ENCODE peak calls at places on chromosomes 7 and 10, in ten cellular contexts. R is thyroid gland; S is CD8-positive, alpha-beta memory T cell; X is gastrocnemius medialis; J is GM12878; E is PC-9; B is ovary; A is psoas muscle; O is GM23338; T is lower lobe of right lung. V is an unnamed sample.

GRCh38 chr10:33398796-33399195 is 64.3 kb upstream of the NRP1 start:
- DNase-seq in R (no peak), A (no peak), B (no peak), X (no peak), J (no peak), T (no peak), S (no peak), O (no peak), E (no peak), V (no peak)

GRCh38 chr10:88482220-88482619 is 100.9 kb downstream of the RNLS start:
- DNase-seq in S (no peak), T (no peak), X (no peak), J (no peak), A (no peak), R (no peak), B (no peak), O (no peak), E (no peak), V (no peak)

GRCh38 chr7:121901026-121901425 is 28.1 kb downstream of the PTPRZ1 start:
- DNase-seq in A (no peak), R (no peak), O (no peak), J (no peak), S (no peak), T (no peak), E (no peak), B (no peak), X (no peak), V (no peak)

GRCh38 chr7:38675500-38676106 is 44.4 kb upstream of the AMPH start:
- DNase-seq in E (no peak), X (peak; percentile 33), R (no peak), S (no peak), A (peak; percentile 60), T (no peak), J (no peak), O (peak; percentile 20), B (no peak), V (no peak)

GRCh38 chr10:29119374-29119773 is 169.5 kb upstream of the LYZL1 start:
- DNase-seq in X (no peak), A (no peak), O (peak; percentile 94), E (no peak), J (no peak), B (peak; percentile 45), S (no peak), R (no peak), T (peak; percentile 49), V (no peak)

GRCh38 chr7:26156454-26157365 is 4.7 kb downstream of the NFE2L3 start:
- DNase-seq in B (no peak), J (peak; percentile 84), E (peak; percentile 98), O (no peak), X (no peak), S (peak; percentile 57), T (no peak), R (no peak), A (no peak), V (no peak)

GRCh38 chr7:50554923-50555322 is 10.3 kb downstream of the DDC start:
- DNase-seq in E (no peak), X (no peak), T (no peak), J (no peak), S (no peak), R (no peak), B (no peak), O (no peak), A (no peak), V (no peak)

GRCh38 chr10:113681533-113682470 is 2.1 kb downstream of the CASP7 start:
- DNase-seq in E (no peak), A (no peak), X (no peak), S (no peak), T (no peak), J (peak; percentile 77), B (no peak), O (no peak), R (no peak), V (no peak)

GRCh38 chr10:90530526-90530925 is 327.3 kb downstream of the HTR7 start:
- DNase-seq in S (no peak), J (no peak), R (no peak), O (no peak), X (no peak), E (no peak), A (no peak), B (no peak), T (no peak), V (no peak)

GRCh38 chr7:112933598-112933997 is 143.4 kb upstream of the TMEM168 start:
- DNase-seq in T (no peak), R (no peak), A (no peak), X (no peak), B (no peak), E (no peak), O (peak; percentile 10), J (no peak), S (no peak), V (no peak)

GRCh38 chr10:5284311-5285057 is 80.3 kb upstream of the UCN3 start:
- DNase-seq in A (no peak), O (peak; percentile 37), E (peak; percentile 66), X (no peak), J (no peak), R (no peak), B (no peak), S (no peak), T (no peak), V (no peak)

GRCh38 chr7:134086998-134087735 is 40.0 kb upstream of the LRGUK start:
- DNase-seq in B (no peak), T (no peak), X (no peak), J (no peak), A (no peak), S (no peak), R (no peak), E (no peak), O (no peak), V (no peak)

GRCh38 chr10:70952446-70952845 is 64.1 kb upstream of the PCBD1 start:
- DNase-seq in B (no peak), S (no peak), T (no peak), X (peak; percentile 26), E (no peak), O (no peak), A (peak; percentile 35), R (no peak), J (no peak), V (no peak)

GRCh38 chr7:41869596-41869995 is 166.7 kb upstream of the INHBA start:
- DNase-seq in O (no peak), T (no peak), E (no peak), B (peak; percentile 24), A (no peak), R (no peak), J (no peak), S (no peak), X (no peak), V (no peak)

GRCh38 chr7:137886266-137886665 is 39.5 kb upstream of the DGKI start:
- DNase-seq in S (no peak), J (no peak), R (peak; percentile 26), B (no peak), O (peak; percentile 16), X (no peak), A (no peak), E (no peak), T (no peak), V (no peak)

DNA sequence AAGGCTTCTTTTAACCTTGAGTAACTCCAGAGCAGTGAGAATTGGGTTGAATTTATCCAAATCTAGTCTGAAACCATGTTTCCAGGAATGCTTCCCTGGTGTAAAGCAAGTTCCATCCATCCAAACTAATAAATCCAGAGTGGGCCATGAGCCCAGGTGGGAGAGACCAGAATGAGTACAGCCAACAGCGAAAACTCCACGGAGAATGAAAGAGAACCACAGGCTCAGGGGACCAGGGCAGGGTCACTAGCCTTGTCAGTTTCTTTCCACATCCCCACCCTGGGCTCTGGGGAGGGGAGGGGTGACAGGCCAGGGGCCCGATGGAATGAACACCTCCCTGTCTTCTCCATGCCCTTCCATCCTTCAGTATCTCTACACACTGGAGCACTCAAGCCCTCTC is 180.1 kb downstream of the NEURL1 start:
- DNase-seq in X (no peak), S (no peak), O (no peak), B (no peak), J (no peak), A (no peak), E (no peak), T (no peak), R (no peak), V (no peak)
- H3K4me1 ChIP-seq in X (peaks cover 23% of the 10 kb centered on the region), S (peaks cover 26% of the 10 kb centered on the region), O (peaks cover 8% of the 10 kb centered on the region), B (peaks cover 22% of the 10 kb centered on the region), J (peaks cover 9% of the 10 kb centered on the region), A (peaks cover 18% of the 10 kb centered on the region), E (no peaks in the 10 kb centered on the region), T (peaks cover 51% of the 10 kb centered on the region), R (peaks cover 9% of the 10 kb centered on the region), V (peaks cover 3% of the 10 kb centered on the region)

GRCh38 chr7:28483112-28483511 is 70.8 kb downstream of the CREB5 start:
- DNase-seq in A (no peak), S (no peak), E (no peak), J (no peak), R (no peak), O (peak; percentile 41), B (no peak), T (no peak), X (no peak), V (no peak)

GRCh38 chr7:28483868-28484267 is 71.5 kb downstream of the CREB5 start:
- DNase-seq in S (no peak), R (no peak), J (no peak), A (no peak), O (no peak), T (no peak), E (no peak), X (no peak), B (no peak), V (no peak)

GRCh38 chr7:28479507-28479947 is 67.2 kb downstream of the CREB5 start:
- DNase-seq in A (no peak), E (no peak), S (no peak), R (no peak), O (no peak), J (peak; percentile 92), X (no peak), B (no peak), T (no peak), V (no peak)

GRCh38 chr7:28480595-28480994 is 68.3 kb downstream of the CREB5 start:
- DNase-seq in A (no peak), S (no peak), O (no peak), E (no peak), T (no peak), B (no peak), R (no peak), X (no peak), J (no peak), V (no peak)

GRCh38 chr7:28481131-28481926 is 69.0 kb downstream of the CREB5 start:
- DNase-seq in X (peak; percentile 41), T (no peak), O (peak; percentile 31), E (no peak), A (no peak), R (no peak), S (no peak), J (peak; percentile 85), B (no peak), V (no peak)
- H3K4me3 ChIP-seq in X (no peak overlapping the region), T (no peak overlapping the region), O (no peak overlapping the region), E (no peak overlapping the region), A (no peak overlapping the region), R (no peak overlapping the region), S (no peak overlapping the region), J (no peak overlapping the region), B (no peak overlapping the region), V (no peak overlapping the region)

GRCh38 chr7:32586291-32587221 is 91.3 kb downstream of the AVL9 start:
- DNase-seq in J (no peak), O (no peak), A (no peak), S (no peak), T (no peak), B (no peak), X (no peak), R (no peak), E (no peak), V (no peak)
- H3K4me1 ChIP-seq in J (peaks cover 3% of the 10 kb centered on the region), O (peaks cover 30% of the 10 kb centered on the region), A (peaks cover 5% of the 10 kb centered on the region), S (no peaks in the 10 kb centered on the region), T (peaks cover 36% of the 10 kb centered on the region), B (peaks cover 8% of the 10 kb centered on the region), X (peaks cover 14% of the 10 kb centered on the region), R (peaks cover 16% of the 10 kb centered on the region), E (no peaks in the 10 kb centered on the region), V (no peaks in the 10 kb centered on the region)

GRCh38 chr7:155295511-155295910 is 2.2 kb upstream of the INSIG1 start:
- DNase-seq in T (no peak), J (no peak), R (no peak), E (no peak), A (no peak), S (no peak), B (no peak), O (no peak), X (no peak), V (no peak)
- H3K4me3 ChIP-seq in T (no peak overlapping the region), J (no peak overlapping the region), R (no peak overlapping the region), E (no peak overlapping the region), A (no peak overlapping the region), S (no peak overlapping the region), B (no peak overlapping the region), O (no peak overlapping the region), X (no peak overlapping the region), V (no peak overlapping the region)